ENCODE peak calls at places on chromosome 4, in six cellular contexts. W is A549, T is endothelial cell of umbilical vein, R is HepG2, D is K562, B is GM12878. Q is an unnamed sample.

GRCh38 chr4:73891739-73892405 is 22.7 kb downstream of the CXCL1 start:
- DNase-seq in T (no peak), W (peak), B (no peak), D (no peak), R (no peak), Q (no peak)

GRCh38 chr4:38141808-38142500 is 181.8 kb downstream of the PTTG2 start:
- DNase-seq in D (no peak), R (no peak), W (no peak), T (peak), B (no peak), Q (no peak)

GRCh38 chr4:29046166-29046565 is 1674.0 kb upstream of the PCDH7 start:
- DNase-seq in T (no peak), D (no peak), W (no peak), B (no peak), R (no peak), Q (no peak)

GRCh38 chr4:98689507-98690174 is 31.2 kb upstream of the TSPAN5 start:
- DNase-seq in D (no peak), W (no peak), T (no peak), R (no peak), B (no peak), Q (no peak)

GRCh38 chr4:15655223-15656037 is at the start of gene FBXL5:
- DNase-seq in D (peak), B (peak), R (peak), T (peak), W (peak), Q (peak)

GRCh38 chr4:87806520-87806919 is 7.2 kb downstream of the IBSP start:
- DNase-seq in R (no peak), B (no peak), D (no peak), W (no peak), T (no peak), Q (no peak)

GRCh38 chr4:29927895-29928294 is 792.3 kb upstream of the PCDH7 start:
- DNase-seq in T (no peak), R (no peak), B (no peak), D (no peak), W (no peak), Q (no peak)

GRCh38 chr4:74651198-74651597 is 143.1 kb downstream of the BTC start:
- DNase-seq in R (no peak), T (no peak), D (no peak), W (no peak), B (no peak), Q (no peak)

GRCh38 chr4:184819786-184820185 is 6.0 kb downstream of the ACSL1 start:
- DNase-seq in B (no peak), W (no peak), R (peak), T (no peak), D (no peak), Q (peak)

GRCh38 chr4:127788517-127788916 is 6.4 kb downstream of the HSPA4L start:
- DNase-seq in W (peak), R (peak), D (peak), B (no peak), T (no peak), Q (peak)

GRCh38 chr4:84965558-84966381 is 720 bp downstream of the WDFY3 start:
- DNase-seq in B (no peak), W (peak), T (peak), R (peak), D (peak), Q (peak)

GRCh38 chr4:160299608-160300007 is 1196.7 kb downstream of the RAPGEF2 start:
- DNase-seq in T (no peak), W (no peak), B (no peak), D (no peak), R (no peak), Q (no peak)

GRCh38 chr4:139522457-139522856 is 33.6 kb downstream of the SETD7 start:
- DNase-seq in R (peak), D (no peak), B (no peak), T (no peak), W (no peak), Q (no peak)

GRCh38 chr4:15118281-15118680 is 116.0 kb downstream of the CPEB2 start:
- DNase-seq in W (peak), B (no peak), R (peak), D (no peak), T (no peak), Q (no peak)

GRCh38 chr4:23819041-23819511 is 70.8 kb downstream of the PPARGC1A start:
- DNase-seq in R (no peak), B (no peak), T (no peak), W (no peak), D (no peak), Q (no peak)

GRCh38 chr4:19748470-19748869 is 503.2 kb upstream of the SLIT2 start:
- DNase-seq in T (peak), W (no peak), R (no peak), D (no peak), B (no peak), Q (no peak)

DNA sequence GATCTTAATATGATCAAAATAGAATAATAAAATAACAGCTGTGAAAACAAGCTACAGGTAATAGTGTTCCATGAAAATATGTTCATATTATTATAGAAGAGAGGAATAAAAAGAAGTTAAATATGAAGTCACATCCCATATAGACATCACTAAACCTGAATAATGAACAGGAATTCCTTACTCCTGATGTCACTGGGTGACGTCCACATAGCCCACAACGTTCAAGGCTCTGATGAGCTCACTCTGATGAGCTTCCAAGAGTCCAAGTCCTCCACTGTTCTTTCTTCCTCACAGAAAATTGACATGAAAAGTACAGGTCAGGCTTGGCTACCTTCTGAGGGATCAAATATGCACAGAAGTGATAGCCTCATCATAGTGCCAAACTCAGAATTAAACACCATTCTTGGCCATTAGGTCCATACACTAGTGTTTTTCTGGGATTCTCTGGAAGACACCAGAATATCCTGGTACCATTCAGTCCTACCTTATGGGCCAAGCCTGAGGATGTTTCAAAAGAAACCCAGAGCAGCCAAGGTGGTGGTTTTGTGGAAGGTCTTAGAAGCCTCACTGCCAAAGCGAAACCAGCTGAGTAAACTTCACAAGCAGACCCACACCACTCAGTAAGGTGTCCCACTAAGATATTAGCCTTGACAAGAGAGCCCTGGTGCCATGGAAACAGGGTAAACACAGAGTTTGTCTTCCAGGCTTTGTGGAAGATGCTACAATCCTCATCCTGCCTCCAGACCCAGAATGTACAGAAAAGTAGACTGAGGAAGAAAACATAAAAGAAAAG is 138.5 kb upstream of the HHIP start:
- DNase-seq in D (no peak), W (no peak), B (no peak), T (no peak), R (no peak), Q (no peak)
- TF ChIP-seq MYC in D (no peak), W (no peak), B (no peak), T (no peak), R (no peak), Q (no peak)

GRCh38 chr4:158302076-158302866 is 92.0 kb downstream of the TMEM144 start:
- DNase-seq in W (no peak), B (no peak), T (peak), R (no peak), D (no peak), Q (no peak)
- TF ChIP-seq MYC in W (no peak), B (no peak), T (no peak), R (no peak), D (no peak), Q (no peak)

GRCh38 chr4:5357863-5358262 is 306.6 kb downstream of the STK32B start:
- DNase-seq in W (no peak), D (no peak), R (no peak), T (no peak), B (no peak), Q (no peak)

GRCh38 chr4:5364406-5364805 is 313.1 kb downstream of the STK32B start:
- DNase-seq in B (no peak), W (no peak), R (no peak), D (no peak), T (no peak), Q (no peak)

GRCh38 chr4:5365071-5366008 is 314.1 kb downstream of the STK32B start:
- DNase-seq in W (peak), T (peak), D (no peak), B (peak), R (peak), Q (peak)

GRCh38 chr4:5366009-5366386 is 314.7 kb downstream of the STK32B start:
- DNase-seq in T (no peak), W (no peak), D (no peak), R (no peak), B (no peak), Q (no peak)

DNA sequence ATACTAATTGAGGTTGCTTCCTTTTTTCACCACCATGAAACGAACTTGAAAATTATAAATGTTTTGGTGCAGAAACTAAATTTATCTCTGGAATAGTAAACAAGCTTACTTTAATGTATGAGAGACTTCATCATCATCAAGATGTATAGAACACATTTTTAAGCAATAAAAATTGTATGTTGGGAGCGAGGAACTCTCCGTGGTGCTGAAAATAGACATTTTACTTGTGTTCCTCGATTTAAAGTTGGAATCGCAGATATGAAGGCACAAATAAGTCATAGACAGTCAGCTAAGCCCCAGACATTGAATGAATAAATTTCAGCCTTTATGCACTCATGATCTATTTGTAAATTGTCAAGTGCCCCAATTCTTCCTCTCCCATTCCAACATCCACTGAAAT is 310.7 kb downstream of the STK32B start:
- DNase-seq in D (peak), B (no peak), T (peak), W (no peak), R (no peak), Q (peak)
- TF ChIP-seq MYC in D (no peak), B (no peak), T (no peak), W (no peak), R (no peak), Q (no peak)

GRCh38 chr4:8198206-8198905 is 734 bp upstream of the SH3TC1 start:
- DNase-seq in R (no peak), D (no peak), T (peak), W (no peak), B (peak), Q (no peak)

GRCh38 chr4:8200302-8200975 is 1.3 kb downstream of the SH3TC1 start:
- DNase-seq in T (peak), W (no peak), D (peak), B (no peak), R (no peak), Q (no peak)

GRCh38 chr4:8199594-8200301 is 658 bp downstream of the SH3TC1 start:
- DNase-seq in D (no peak), T (peak), R (no peak), B (no peak), W (no peak), Q (no peak)

GRCh38 chr4:8197521-8197920 is 1.6 kb upstream of the SH3TC1 start:
- DNase-seq in B (no peak), W (no peak), R (no peak), T (no peak), D (no peak), Q (no peak)

GRCh38 chr4:8198906-8199593 is at the start of gene SH3TC1:
- DNase-seq in B (peak), D (peak), T (peak), R (peak), W (peak), Q (peak)
- TF ChIP-seq MYC in B (no peak), D (no peak), T (peak), R (peak), W (no peak), Q (peak)